ENCODE peak calls at places on chromosomes 12 and 14, in nine cellular contexts. One of them, this sample, is unnamed.

GRCh38 chr12:119911147-119911546 is 34.0 kb upstream of the CIT start:
- DNase-seq in epithelial cell of esophagus: no peak
- DNase-seq in tibial artery: no peak
- DNase-seq in lower lobe of right lung: no peak
- DNase-seq in A549: no peak
- DNase-seq in foreskin keratinocyte: no peak
- DNase-seq in foreskin fibroblast: peak
- DNase-seq in lung: no peak
- DNase-seq in OCI-LY7: no peak
- DNase-seq in this sample: no peak

GRCh38 chr14:104851896-104852663 is 13.0 kb upstream of the CEP170B start:
- DNase-seq in A549: no peak
- DNase-seq in foreskin fibroblast: peak
- DNase-seq in OCI-LY7: no peak
- DNase-seq in foreskin keratinocyte: no peak
- DNase-seq in lower lobe of right lung: no peak
- DNase-seq in tibial artery: no peak
- DNase-seq in lung: no peak
- DNase-seq in epithelial cell of esophagus: no peak
- DNase-seq in this sample: no peak

GRCh38 chr14:72651081-72651480 is 242.8 kb downstream of the DPF3 start:
- DNase-seq in lower lobe of right lung: no peak
- DNase-seq in foreskin keratinocyte: no peak
- DNase-seq in OCI-LY7: no peak
- DNase-seq in tibial artery: no peak
- DNase-seq in foreskin fibroblast: peak
- DNase-seq in epithelial cell of esophagus: no peak
- DNase-seq in A549: no peak
- DNase-seq in lung: no peak
- DNase-seq in this sample: no peak

GRCh38 chr14:55123101-55123500 is 6.0 kb upstream of the LGALS3 start:
- DNase-seq in tibial artery: no peak
- DNase-seq in epithelial cell of esophagus: peak
- DNase-seq in foreskin keratinocyte: no peak
- DNase-seq in lung: no peak
- DNase-seq in OCI-LY7: no peak
- DNase-seq in A549: no peak
- DNase-seq in foreskin fibroblast: peak
- DNase-seq in lower lobe of right lung: no peak
- DNase-seq in this sample: no peak

GRCh38 chr12:121530600-121531355 is 50.0 kb downstream of the KDM2B start:
- DNase-seq in lower lobe of right lung: peak
- DNase-seq in A549: peak
- DNase-seq in foreskin fibroblast: peak
- DNase-seq in epithelial cell of esophagus: peak
- DNase-seq in foreskin keratinocyte: no peak
- DNase-seq in tibial artery: peak
- DNase-seq in lung: peak
- DNase-seq in OCI-LY7: peak
- DNase-seq in this sample: peak

GRCh38 chr14:98834119-98834518 is 437.9 kb downstream of the BCL11B start:
- DNase-seq in epithelial cell of esophagus: no peak
- DNase-seq in foreskin fibroblast: no peak
- DNase-seq in foreskin keratinocyte: peak
- DNase-seq in lung: no peak
- DNase-seq in OCI-LY7: no peak
- DNase-seq in A549: no peak
- DNase-seq in lower lobe of right lung: no peak
- DNase-seq in tibial artery: no peak
- DNase-seq in this sample: no peak

GRCh38 chr12:13205809-13206559 is 9.5 kb downstream of the EMP1 start:
- DNase-seq in foreskin fibroblast: peak
- DNase-seq in epithelial cell of esophagus: peak
- DNase-seq in A549: peak
- DNase-seq in tibial artery: no peak
- DNase-seq in lower lobe of right lung: no peak
- DNase-seq in OCI-LY7: no peak
- DNase-seq in foreskin keratinocyte: peak
- DNase-seq in lung: no peak
- DNase-seq in this sample: no peak

GRCh38 chr12:83945871-83946270 is 966.7 kb downstream of the SLC6A15 start:
- DNase-seq in OCI-LY7: no peak
- DNase-seq in A549: peak
- DNase-seq in epithelial cell of esophagus: peak
- DNase-seq in lung: no peak
- DNase-seq in foreskin fibroblast: peak
- DNase-seq in lower lobe of right lung: no peak
- DNase-seq in foreskin keratinocyte: peak
- DNase-seq in tibial artery: no peak
- DNase-seq in this sample: no peak

GRCh38 chr12:6965026-6965661 is 5.3 kb downstream of the PHB2 start:
- DNase-seq in foreskin keratinocyte: no peak
- DNase-seq in lung: peak
- DNase-seq in OCI-LY7: peak
- DNase-seq in tibial artery: peak
- DNase-seq in A549: peak
- DNase-seq in epithelial cell of esophagus: peak
- DNase-seq in foreskin fibroblast: peak
- DNase-seq in lower lobe of right lung: peak
- DNase-seq in this sample: peak

GRCh38 chr14:104993808-104994591 is 8.4 kb downstream of the CLBA1 start:
- DNase-seq in A549: no peak
- DNase-seq in OCI-LY7: no peak
- DNase-seq in foreskin keratinocyte: no peak
- DNase-seq in tibial artery: no peak
- DNase-seq in epithelial cell of esophagus: no peak
- DNase-seq in foreskin fibroblast: no peak
- DNase-seq in lower lobe of right lung: no peak
- DNase-seq in lung: no peak
- DNase-seq in this sample: no peak

GRCh38 chr12:49662998-49663843 is 39.9 kb downstream of the PRPF40B start:
- DNase-seq in OCI-LY7: peak
- DNase-seq in lower lobe of right lung: peak
- DNase-seq in tibial artery: peak
- DNase-seq in lung: peak
- DNase-seq in foreskin fibroblast: peak
- DNase-seq in epithelial cell of esophagus: peak
- DNase-seq in A549: no peak
- DNase-seq in foreskin keratinocyte: no peak
- DNase-seq in this sample: peak

GRCh38 chr12:130911933-130912332 is 40.1 kb downstream of the RAN start:
- DNase-seq in OCI-LY7: no peak
- DNase-seq in foreskin fibroblast: no peak
- DNase-seq in lower lobe of right lung: no peak
- DNase-seq in lung: no peak
- DNase-seq in epithelial cell of esophagus: no peak
- DNase-seq in A549: no peak
- DNase-seq in foreskin keratinocyte: no peak
- DNase-seq in tibial artery: no peak
- DNase-seq in this sample: no peak

GRCh38 chr14:61466249-61466904 is 145.0 kb downstream of the PRKCH start:
- DNase-seq in lower lobe of right lung: no peak
- DNase-seq in OCI-LY7: no peak
- DNase-seq in foreskin keratinocyte: peak
- DNase-seq in A549: peak
- DNase-seq in tibial artery: peak
- DNase-seq in lung: peak
- DNase-seq in foreskin fibroblast: peak
- DNase-seq in epithelial cell of esophagus: peak
- DNase-seq in this sample: no peak

GRCh38 chr14:88790501-88791251 is 2.1 kb downstream of the EML5 start:
- DNase-seq in lung: no peak
- DNase-seq in foreskin keratinocyte: no peak
- DNase-seq in foreskin fibroblast: no peak
- DNase-seq in epithelial cell of esophagus: no peak
- DNase-seq in A549: no peak
- DNase-seq in OCI-LY7: no peak
- DNase-seq in tibial artery: no peak
- DNase-seq in lower lobe of right lung: no peak
- DNase-seq in this sample: no peak

GRCh38 chr14:47555333-47555732 is 120.1 kb downstream of the MDGA2 start:
- DNase-seq in lung: no peak
- DNase-seq in foreskin keratinocyte: no peak
- DNase-seq in lower lobe of right lung: no peak
- DNase-seq in tibial artery: no peak
- DNase-seq in A549: no peak
- DNase-seq in epithelial cell of esophagus: no peak
- DNase-seq in foreskin fibroblast: no peak
- DNase-seq in OCI-LY7: no peak
- DNase-seq in this sample: no peak

GRCh38 chr14:20698018-20698329 is 9.4 kb downstream of the ANG start:
- DNase-seq in lower lobe of right lung: no peak
- DNase-seq in foreskin fibroblast: no peak
- DNase-seq in OCI-LY7: no peak
- DNase-seq in tibial artery: no peak
- DNase-seq in A549: no peak
- DNase-seq in foreskin keratinocyte: no peak
- DNase-seq in lung: no peak
- DNase-seq in epithelial cell of esophagus: no peak
- DNase-seq in this sample: no peak
- TF ChIP-seq CTCF in lower lobe of right lung: peak
- TF ChIP-seq CTCF in foreskin fibroblast: no peak
- TF ChIP-seq CTCF in OCI-LY7: peak
- TF ChIP-seq CTCF in tibial artery: no peak
- TF ChIP-seq CTCF in A549: no peak
- TF ChIP-seq CTCF in foreskin keratinocyte: no peak
- TF ChIP-seq CTCF in lung: no peak
- TF ChIP-seq CTCF in epithelial cell of esophagus: no peak
- TF ChIP-seq CTCF in this sample: no peak

GRCh38 chr14:53472306-53472705 is 319.2 kb upstream of the DDHD1 start:
- DNase-seq in lung: no peak
- DNase-seq in A549: no peak
- DNase-seq in OCI-LY7: no peak
- DNase-seq in foreskin fibroblast: no peak
- DNase-seq in foreskin keratinocyte: no peak
- DNase-seq in lower lobe of right lung: no peak
- DNase-seq in tibial artery: no peak
- DNase-seq in epithelial cell of esophagus: no peak
- DNase-seq in this sample: no peak
- TF ChIP-seq CTCF in lung: no peak
- TF ChIP-seq CTCF in A549: no peak
- TF ChIP-seq CTCF in OCI-LY7: no peak
- TF ChIP-seq CTCF in foreskin fibroblast: no peak
- TF ChIP-seq CTCF in foreskin keratinocyte: no peak
- TF ChIP-seq CTCF in lower lobe of right lung: no peak
- TF ChIP-seq CTCF in tibial artery: no peak
- TF ChIP-seq CTCF in epithelial cell of esophagus: no peak
- TF ChIP-seq CTCF in this sample: no peak

GRCh38 chr12:3419538-3419937 is 71.5 kb upstream of the PRMT8 start:
- DNase-seq in lung: no peak
- DNase-seq in A549: no peak
- DNase-seq in tibial artery: no peak
- DNase-seq in epithelial cell of esophagus: no peak
- DNase-seq in foreskin keratinocyte: no peak
- DNase-seq in OCI-LY7: no peak
- DNase-seq in foreskin fibroblast: no peak
- DNase-seq in lower lobe of right lung: no peak
- DNase-seq in this sample: no peak

GRCh38 chr12:3416159-3416558 is 74.8 kb upstream of the PRMT8 start:
- DNase-seq in tibial artery: no peak
- DNase-seq in epithelial cell of esophagus: no peak
- DNase-seq in lower lobe of right lung: no peak
- DNase-seq in lung: no peak
- DNase-seq in foreskin fibroblast: no peak
- DNase-seq in foreskin keratinocyte: no peak
- DNase-seq in A549: no peak
- DNase-seq in OCI-LY7: no peak
- DNase-seq in this sample: no peak

GRCh38 chr12:3416670-3417069 is 74.3 kb upstream of the PRMT8 start:
- DNase-seq in A549: no peak
- DNase-seq in OCI-LY7: no peak
- DNase-seq in tibial artery: no peak
- DNase-seq in foreskin keratinocyte: no peak
- DNase-seq in lower lobe of right lung: no peak
- DNase-seq in lung: no peak
- DNase-seq in foreskin fibroblast: no peak
- DNase-seq in epithelial cell of esophagus: no peak
- DNase-seq in this sample: no peak

GRCh38 chr12:3418609-3419469 is 72.2 kb upstream of the PRMT8 start:
- DNase-seq in lung: peak
- DNase-seq in tibial artery: no peak
- DNase-seq in foreskin keratinocyte: no peak
- DNase-seq in A549: no peak
- DNase-seq in lower lobe of right lung: no peak
- DNase-seq in foreskin fibroblast: no peak
- DNase-seq in epithelial cell of esophagus: no peak
- DNase-seq in OCI-LY7: no peak
- DNase-seq in this sample: no peak

DNA sequence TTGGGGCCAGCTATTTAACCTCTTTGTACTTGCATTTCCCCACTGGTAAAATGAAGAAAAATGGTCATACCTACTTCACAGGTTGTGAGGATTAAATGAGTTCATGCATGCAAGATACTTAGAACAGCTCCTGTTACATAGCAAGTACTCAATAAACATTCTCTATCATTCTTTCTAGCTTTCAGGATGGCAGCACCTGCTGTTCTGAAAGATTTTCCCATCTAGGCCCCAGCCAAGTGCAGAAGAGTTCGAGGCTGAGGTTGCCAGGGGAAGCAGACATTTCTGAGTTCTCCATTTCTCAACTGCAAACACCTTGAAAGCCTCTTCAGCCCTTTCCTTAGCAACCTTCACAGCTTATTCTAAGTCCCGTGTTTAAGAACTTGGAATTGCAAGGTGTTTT is 73.1 kb upstream of the PRMT8 start:
- DNase-seq in tibial artery: no peak
- DNase-seq in lung: no peak
- DNase-seq in foreskin keratinocyte: no peak
- DNase-seq in OCI-LY7: no peak
- DNase-seq in epithelial cell of esophagus: no peak
- DNase-seq in foreskin fibroblast: no peak
- DNase-seq in A549: no peak
- DNase-seq in lower lobe of right lung: no peak
- DNase-seq in this sample: no peak
- TF ChIP-seq CTCF in tibial artery: no peak
- TF ChIP-seq CTCF in lung: no peak
- TF ChIP-seq CTCF in foreskin keratinocyte: no peak
- TF ChIP-seq CTCF in OCI-LY7: no peak
- TF ChIP-seq CTCF in epithelial cell of esophagus: no peak
- TF ChIP-seq CTCF in foreskin fibroblast: no peak
- TF ChIP-seq CTCF in A549: no peak
- TF ChIP-seq CTCF in lower lobe of right lung: no peak
- TF ChIP-seq CTCF in this sample: no peak

DNA sequence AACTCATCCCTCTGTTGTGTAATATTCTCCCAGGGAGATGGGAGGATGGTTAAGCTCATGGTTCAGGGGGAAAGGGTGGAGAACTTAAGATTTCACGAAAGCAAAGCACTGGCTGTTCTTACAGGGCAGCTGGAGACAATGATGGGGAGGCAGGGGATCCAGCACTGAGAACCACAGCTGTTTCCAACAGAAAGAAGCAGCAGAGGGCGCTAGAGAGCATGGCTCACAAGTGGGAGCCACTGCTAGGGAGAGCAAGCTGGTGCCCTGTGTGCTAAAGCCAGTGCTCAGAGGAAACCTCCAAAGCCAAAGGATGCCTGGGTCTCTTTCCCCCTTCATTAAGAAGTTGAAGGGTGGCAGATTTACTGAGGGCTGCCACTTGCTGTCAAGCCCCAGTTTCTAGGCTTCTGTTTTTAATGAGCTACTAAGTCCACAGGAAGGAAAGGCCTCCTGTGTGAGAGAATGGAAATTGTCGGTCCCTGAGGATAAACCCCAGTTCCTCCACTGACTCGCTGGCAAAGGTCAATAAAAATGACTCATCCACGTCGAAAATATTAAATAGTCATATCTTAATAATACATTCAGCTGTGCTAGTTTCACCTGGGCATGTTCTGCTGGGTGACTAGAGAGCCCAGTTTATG is 199.7 kb downstream of the ANO2 start:
- DNase-seq in foreskin keratinocyte: no peak
- DNase-seq in epithelial cell of esophagus: peak
- DNase-seq in A549: peak
- DNase-seq in lower lobe of right lung: peak
- DNase-seq in lung: peak
- DNase-seq in foreskin fibroblast: peak
- DNase-seq in OCI-LY7: peak
- DNase-seq in tibial artery: peak
- DNase-seq in this sample: peak
- TF ChIP-seq CTCF in foreskin keratinocyte: peak
- TF ChIP-seq CTCF in epithelial cell of esophagus: peak
- TF ChIP-seq CTCF in A549: peak
- TF ChIP-seq CTCF in lower lobe of right lung: peak
- TF ChIP-seq CTCF in lung: peak
- TF ChIP-seq CTCF in foreskin fibroblast: peak
- TF ChIP-seq CTCF in OCI-LY7: peak
- TF ChIP-seq CTCF in tibial artery: peak
- TF ChIP-seq CTCF in this sample: peak